ENCODE peak calls at places on chromosomes 16 and 17, in nine cellular contexts. X is SK-N-SH, L is BE2C, K is lower lobe of right lung, N is MM.1S, T is esophagus squamous epithelium, U is stomach, E is neural progenitor cell, V is tibial artery. B is an unnamed sample. For H3K9me3 and H3K4me1, the result is how much of the 10 kb centered on the place peaks cover.

GRCh38 chr17:28484296-28484695 is 10.9 kb downstream of the SLC13A2 start:
- DNase-seq in U (no peak), V (no peak), E (no peak), X (no peak), L (no peak), N (no peak), T (no peak), K (no peak), B (no peak)

GRCh38 chr16:12729448-12729847 is 74.2 kb downstream of the CPPED1 start:
- DNase-seq in X (no peak), L (no peak), K (no peak), U (no peak), T (no peak), N (no peak), E (no peak), V (no peak), B (no peak)

GRCh38 chr17:38333635-38334295 is 10.0 kb downstream of the GPR179 start:
- DNase-seq in V (no peak), T (no peak), K (peak), E (peak), L (peak), N (peak), X (peak), U (peak), B (no peak)

GRCh38 chr16:72768611-72769010 is 279.3 kb downstream of the ZFHX3 start:
- DNase-seq in E (no peak), X (no peak), L (no peak), T (no peak), U (no peak), V (no peak), N (no peak), K (no peak), B (no peak)

GRCh38 chr16:85151603-85152413 is 39.5 kb upstream of the CIBAR2 start:
- DNase-seq in V (peak), E (no peak), X (peak), N (no peak), L (peak), T (no peak), U (peak), K (no peak), B (peak)

GRCh38 chr16:2008009-2008526 is 1.6 kb downstream of the ZNF598 start:
- DNase-seq in T (no peak), U (no peak), K (no peak), V (no peak), X (no peak), L (no peak), N (no peak), E (no peak), B (no peak)

GRCh38 chr17:39099686-39100293 is 51.6 kb downstream of the PLXDC1 start:
- DNase-seq in V (peak), L (peak), U (no peak), K (no peak), T (no peak), E (no peak), X (no peak), N (no peak), B (no peak)

GRCh38 chr16:73071131-73071940 is 23.4 kb upstream of the ZFHX3 start:
- DNase-seq in T (no peak), K (peak), N (no peak), V (no peak), L (peak), E (peak), X (peak), U (peak), B (no peak)

GRCh38 chr16:9090101-9090959 is 1.1 kb upstream of the HAPSTR1 start:
- DNase-seq in V (peak), L (peak), E (peak), U (peak), X (peak), T (no peak), K (peak), N (peak), B (peak)

GRCh38 chr16:12262454-12263180 is 286.1 kb downstream of the SNX29 start:
- DNase-seq in K (no peak), N (no peak), E (no peak), T (no peak), V (no peak), X (no peak), U (peak), L (no peak), B (peak)

GRCh38 chr17:78409191-78409621 is 30.8 kb downstream of the PGS1 start:
- DNase-seq in L (no peak), T (no peak), K (peak), E (no peak), X (no peak), N (no peak), V (no peak), U (peak), B (peak)

DNA sequence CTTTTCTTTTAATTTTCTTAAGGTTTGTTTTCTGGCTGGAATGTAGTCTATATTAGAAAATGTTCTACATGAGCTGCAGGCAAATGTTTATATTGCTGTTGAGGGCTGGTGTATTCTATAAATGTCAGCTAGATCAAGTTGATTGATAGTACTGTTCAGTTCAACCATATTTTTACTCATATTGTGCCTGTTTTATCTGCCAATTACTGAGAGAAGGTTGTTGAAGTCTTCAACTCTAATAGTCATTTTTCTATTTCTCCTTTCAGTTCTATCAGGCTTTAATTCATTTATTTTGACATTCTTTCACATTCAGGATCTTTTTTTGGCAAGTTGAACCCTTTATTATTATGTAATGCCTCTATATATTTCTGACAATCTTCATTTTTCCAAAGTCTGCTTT is 93.2 kb upstream of the HS3ST3A1 start:
- DNase-seq in V (no peak), T (no peak), E (no peak), L (no peak), K (no peak), X (no peak), N (no peak), U (no peak), B (no peak)
- H3K9me3 ChIP-seq in V (under half), T (under half), E (under half), L (under half), K (under half), X (under half), N (under half), U (under half), B (under half)

GRCh38 chr16:35626051-35626450 is 2166.6 kb downstream of the TP53TG3F start:
- DNase-seq in V (no peak), U (no peak), N (no peak), X (no peak), E (no peak), T (no peak), L (no peak), K (no peak), B (no peak)
- TF ChIP-seq CTCF in V (no peak), U (no peak), N (no peak), X (no peak), E (no peak), T (no peak), L (no peak), K (no peak), B (no peak)

GRCh38 chr17:43992641-43993040 is 11.8 kb upstream of the NAGS start:
- DNase-seq in X (no peak), K (peak), U (no peak), L (no peak), V (no peak), E (no peak), T (no peak), N (no peak), B (no peak)
- H3K4me1 ChIP-seq in X (under half), K (under half), U (under half), L (under half), V (under half), E (under half), T (under half), N (under half), B (under half)

GRCh38 chr16:88287219-88287618 is 95.5 kb upstream of the ZNF469 start:
- DNase-seq in X (peak), K (no peak), V (no peak), U (no peak), L (no peak), T (no peak), E (no peak), N (peak), B (no peak)

GRCh38 chr16:88290850-88291830 is 91.6 kb upstream of the ZNF469 start:
- DNase-seq in V (no peak), U (no peak), K (no peak), L (no peak), T (no peak), X (peak), E (no peak), N (no peak), B (no peak)

GRCh38 chr16:88289549-88290344 is 93.0 kb upstream of the ZNF469 start:
- DNase-seq in L (no peak), U (no peak), X (peak), E (no peak), N (peak), T (no peak), K (no peak), V (no peak), B (no peak)

GRCh38 chr16:88288303-88288702 is 94.5 kb upstream of the ZNF469 start:
- DNase-seq in K (no peak), N (no peak), V (no peak), X (no peak), U (no peak), T (no peak), L (no peak), E (no peak), B (no peak)

DNA sequence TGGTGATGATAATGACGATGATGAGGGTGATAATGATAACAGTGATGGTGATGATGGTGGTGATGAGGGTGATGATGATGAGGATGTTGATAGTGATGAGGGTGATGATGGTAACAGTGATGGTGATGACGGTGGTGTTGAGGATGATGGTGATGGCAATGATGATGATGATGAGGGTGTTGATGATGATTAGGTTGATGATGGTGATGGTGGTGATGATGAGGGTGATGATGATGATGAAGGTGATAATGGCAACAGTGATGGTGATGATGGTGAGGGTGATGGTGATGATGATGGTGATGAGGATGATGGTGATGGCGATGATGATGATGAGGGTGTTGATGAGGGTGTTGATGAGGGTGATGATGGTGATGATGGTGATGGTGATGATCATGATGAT is 93.8 kb upstream of the ZNF469 start:
- DNase-seq in T (no peak), K (no peak), U (no peak), V (no peak), N (no peak), X (no peak), L (no peak), E (no peak), B (no peak)
- H3K9me3 ChIP-seq in T (under half), K (under half), U (under half), V (under half), N (under half), X (under half), L (under half), E (under half), B (under half)

DNA sequence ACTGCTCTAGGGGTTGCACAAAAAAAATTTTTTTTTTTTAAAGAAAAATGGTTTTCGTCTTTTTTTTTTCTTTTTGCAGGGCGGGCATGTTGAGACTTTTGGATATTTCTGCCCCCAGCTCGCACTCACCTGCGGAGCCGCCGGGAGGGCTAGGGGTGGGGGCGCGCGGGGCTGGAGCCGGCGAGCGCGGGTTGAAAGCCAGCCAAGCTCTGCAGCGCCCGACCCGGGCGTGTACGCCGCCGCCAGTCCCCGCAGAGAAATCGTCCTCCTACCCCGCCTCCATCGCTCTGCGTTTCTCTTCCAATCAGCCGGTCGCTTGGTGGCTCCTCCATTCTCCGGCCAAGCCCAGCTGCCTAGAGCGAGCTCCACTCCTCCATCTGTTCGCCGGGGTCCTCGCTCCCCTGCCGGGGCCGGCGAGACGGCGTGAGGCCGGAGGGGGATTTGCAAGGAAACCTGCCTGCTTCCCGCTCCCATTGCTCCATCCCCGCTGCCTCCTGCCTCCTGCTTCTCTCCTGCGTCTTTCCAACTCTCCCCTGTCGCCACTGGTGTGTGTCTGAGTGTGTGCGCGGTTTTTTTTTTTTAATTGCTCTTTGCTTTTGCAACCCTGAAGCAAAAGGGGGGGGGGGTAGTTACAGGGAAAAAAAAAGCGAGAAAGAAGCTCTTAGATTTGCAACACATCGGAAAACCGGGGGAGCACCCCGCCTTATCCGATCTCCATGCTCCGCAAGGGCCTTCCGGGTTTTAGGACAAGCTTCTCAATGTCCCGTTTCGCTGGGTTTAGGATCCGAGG is 1.8 kb upstream of the UBTF start:
- DNase-seq in E (peak), T (no peak), X (peak), N (peak), U (peak), K (peak), V (peak), L (peak), B (peak)
- TF ChIP-seq CTCF in E (no peak), T (no peak), X (no peak), N (no peak), U (no peak), K (no peak), V (no peak), L (no peak), B (no peak)

GRCh38 chr17:3722716-3723115 is 987 bp upstream of the HASPIN start:
- DNase-seq in V (no peak), U (no peak), K (no peak), N (no peak), L (no peak), X (no peak), E (no peak), T (no peak), B (no peak)

GRCh38 chr17:3723556-3724372 is at the start of gene HASPIN:
- DNase-seq in U (peak), X (peak), V (peak), K (peak), N (peak), L (peak), T (no peak), E (peak), B (peak)

GRCh38 chr17:3727041-3727440 is 3.3 kb downstream of the HASPIN start:
- DNase-seq in X (no peak), N (no peak), V (no peak), K (no peak), U (no peak), E (no peak), L (no peak), T (no peak), B (no peak)

GRCh38 chr17:3724373-3725077 is 822 bp downstream of the HASPIN start:
- DNase-seq in T (no peak), N (no peak), E (no peak), L (no peak), U (no peak), X (no peak), V (no peak), K (peak), B (no peak)

DNA sequence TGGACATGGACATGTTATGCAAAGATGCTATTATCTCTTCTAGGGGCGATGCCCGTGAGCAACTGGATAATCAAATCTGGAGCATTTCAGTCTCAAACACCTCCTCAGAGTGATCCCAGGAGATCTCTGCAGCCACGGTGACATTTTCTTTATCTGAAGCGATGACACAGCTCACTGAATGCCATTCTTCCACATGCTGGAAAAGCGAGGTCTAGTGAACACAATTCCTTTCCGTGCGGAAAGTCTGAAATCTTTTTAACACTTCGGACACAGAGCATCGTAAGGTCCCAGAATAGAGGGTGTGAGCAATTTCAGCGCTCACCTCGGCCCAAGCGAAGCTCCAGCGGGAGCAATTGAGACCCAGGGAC is 531 bp upstream of the HASPIN start:
- DNase-seq in L (no peak), U (no peak), K (no peak), X (no peak), N (no peak), T (no peak), E (no peak), V (no peak), B (no peak)
- H3K4me1 ChIP-seq in L (under half), U (under half), K (under half), X (under half), N (under half), T (half or more), E (under half), V (under half), B (under half)

DNA sequence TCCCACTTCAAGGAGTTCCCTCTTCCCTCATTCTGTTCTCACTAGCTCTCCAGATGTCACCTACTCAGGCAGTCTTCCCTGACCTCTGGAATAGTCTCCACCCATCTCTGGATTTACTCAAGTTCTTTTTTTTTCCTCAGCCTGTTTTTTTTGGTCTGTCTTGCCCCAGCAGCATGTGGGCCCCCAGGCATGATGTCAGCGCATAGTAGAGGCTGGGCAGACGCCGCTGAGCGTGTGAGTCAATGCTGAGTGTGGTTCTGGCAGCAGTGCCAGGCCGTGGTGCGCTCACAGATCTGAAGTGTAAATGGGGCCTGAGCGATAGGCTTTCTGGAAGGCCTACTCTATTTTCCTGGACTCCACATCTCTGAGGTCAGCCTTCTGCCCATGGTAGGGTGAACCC is 2.7 kb upstream of the KCNJ18 start:
- DNase-seq in U (no peak), K (no peak), V (peak), N (no peak), E (no peak), T (no peak), L (no peak), X (no peak), B (no peak)
- H3K9me3 ChIP-seq in U (under half), K (under half), V (under half), N (under half), E (under half), T (under half), L (under half), X (under half), B (under half)

B was measured in prostate gland.